ENCODE peak calls at places on chromosome 17, in six cellular contexts. One of them, this sample, is unnamed.

GRCh38 chr17:5003214-5003867 is 5.6 kb downstream of the KIF1C start:
- DNase-seq in nephron progenitor cell: no peak
- DNase-seq in AG09319: no peak
- DNase-seq in naive thymus-derived CD4-positive, alpha-beta T cell: no peak
- DNase-seq in activated CD8-positive, alpha-beta T cell treated with anti-CD3 and anti-CD28 coated beads for 36 hours: no peak
- DNase-seq in NCI-H510A: no peak
- DNase-seq in this sample: no peak

GRCh38 chr17:49556183-49556943 is 19.3 kb upstream of the NXPH3 start:
- DNase-seq in nephron progenitor cell: peak
- DNase-seq in AG09319: no peak
- DNase-seq in naive thymus-derived CD4-positive, alpha-beta T cell: peak
- DNase-seq in activated CD8-positive, alpha-beta T cell treated with anti-CD3 and anti-CD28 coated beads for 36 hours: peak
- DNase-seq in NCI-H510A: peak
- DNase-seq in this sample: no peak

GRCh38 chr17:81249233-81250040 is 10.3 kb downstream of the NDUFAF8 start:
- DNase-seq in nephron progenitor cell: no peak
- DNase-seq in AG09319: no peak
- DNase-seq in naive thymus-derived CD4-positive, alpha-beta T cell: no peak
- DNase-seq in activated CD8-positive, alpha-beta T cell treated with anti-CD3 and anti-CD28 coated beads for 36 hours: peak
- DNase-seq in NCI-H510A: no peak
- DNase-seq in this sample: no peak

GRCh38 chr17:6488008-6488539 is 43.8 kb downstream of the PIMREG start:
- DNase-seq in nephron progenitor cell: no peak
- DNase-seq in AG09319: no peak
- DNase-seq in naive thymus-derived CD4-positive, alpha-beta T cell: no peak
- DNase-seq in activated CD8-positive, alpha-beta T cell treated with anti-CD3 and anti-CD28 coated beads for 36 hours: no peak
- DNase-seq in NCI-H510A: no peak
- DNase-seq in this sample: no peak

GRCh38 chr17:40333781-40334453 is 24.9 kb downstream of the RARA start:
- DNase-seq in nephron progenitor cell: no peak
- DNase-seq in AG09319: no peak
- DNase-seq in naive thymus-derived CD4-positive, alpha-beta T cell: no peak
- DNase-seq in activated CD8-positive, alpha-beta T cell treated with anti-CD3 and anti-CD28 coated beads for 36 hours: no peak
- DNase-seq in NCI-H510A: no peak
- DNase-seq in this sample: no peak

GRCh38 chr17:76159157-76159556 is 18.1 kb upstream of the FOXJ1 start:
- DNase-seq in nephron progenitor cell: no peak
- DNase-seq in AG09319: no peak
- DNase-seq in naive thymus-derived CD4-positive, alpha-beta T cell: no peak
- DNase-seq in activated CD8-positive, alpha-beta T cell treated with anti-CD3 and anti-CD28 coated beads for 36 hours: no peak
- DNase-seq in NCI-H510A: no peak
- DNase-seq in this sample: no peak

GRCh38 chr17:51118330-51119195 is 2.1 kb downstream of the SPAG9 start:
- DNase-seq in nephron progenitor cell: no peak
- DNase-seq in AG09319: no peak
- DNase-seq in naive thymus-derived CD4-positive, alpha-beta T cell: peak
- DNase-seq in activated CD8-positive, alpha-beta T cell treated with anti-CD3 and anti-CD28 coated beads for 36 hours: peak
- DNase-seq in NCI-H510A: peak
- DNase-seq in this sample: peak

GRCh38 chr17:49742256-49742655 is 21.7 kb downstream of the FAM117A start:
- DNase-seq in nephron progenitor cell: no peak
- DNase-seq in AG09319: no peak
- DNase-seq in naive thymus-derived CD4-positive, alpha-beta T cell: peak
- DNase-seq in activated CD8-positive, alpha-beta T cell treated with anti-CD3 and anti-CD28 coated beads for 36 hours: no peak
- DNase-seq in NCI-H510A: no peak
- DNase-seq in this sample: no peak

GRCh38 chr17:1071103-1071825 is 74.3 kb downstream of the TIMM22 start:
- DNase-seq in nephron progenitor cell: no peak
- DNase-seq in AG09319: no peak
- DNase-seq in naive thymus-derived CD4-positive, alpha-beta T cell: no peak
- DNase-seq in activated CD8-positive, alpha-beta T cell treated with anti-CD3 and anti-CD28 coated beads for 36 hours: no peak
- DNase-seq in NCI-H510A: no peak
- DNase-seq in this sample: no peak

GRCh38 chr17:48593126-48593829 is at the start of gene HOXB5:
- DNase-seq in nephron progenitor cell: peak
- DNase-seq in AG09319: no peak
- DNase-seq in naive thymus-derived CD4-positive, alpha-beta T cell: no peak
- DNase-seq in activated CD8-positive, alpha-beta T cell treated with anti-CD3 and anti-CD28 coated beads for 36 hours: peak
- DNase-seq in NCI-H510A: peak
- DNase-seq in this sample: no peak

GRCh38 chr17:41894791-41895331 is 23.9 kb downstream of the ACLY start:
- DNase-seq in nephron progenitor cell: no peak
- DNase-seq in AG09319: peak
- DNase-seq in naive thymus-derived CD4-positive, alpha-beta T cell: no peak
- DNase-seq in activated CD8-positive, alpha-beta T cell treated with anti-CD3 and anti-CD28 coated beads for 36 hours: no peak
- DNase-seq in NCI-H510A: no peak
- DNase-seq in this sample: no peak

GRCh38 chr17:13541032-13541480 is 60.7 kb downstream of the HS3ST3A1 start:
- DNase-seq in nephron progenitor cell: no peak
- DNase-seq in AG09319: peak
- DNase-seq in naive thymus-derived CD4-positive, alpha-beta T cell: no peak
- DNase-seq in activated CD8-positive, alpha-beta T cell treated with anti-CD3 and anti-CD28 coated beads for 36 hours: no peak
- DNase-seq in NCI-H510A: no peak
- DNase-seq in this sample: no peak

GRCh38 chr17:73189417-73190099 is 3.3 kb upstream of the COG1 start:
- DNase-seq in nephron progenitor cell: peak
- DNase-seq in AG09319: no peak
- DNase-seq in naive thymus-derived CD4-positive, alpha-beta T cell: no peak
- DNase-seq in activated CD8-positive, alpha-beta T cell treated with anti-CD3 and anti-CD28 coated beads for 36 hours: no peak
- DNase-seq in NCI-H510A: peak
- DNase-seq in this sample: no peak

GRCh38 chr17:42819939-42820535 is 4.0 kb downstream of the BECN1 start:
- DNase-seq in nephron progenitor cell: peak
- DNase-seq in AG09319: no peak
- DNase-seq in naive thymus-derived CD4-positive, alpha-beta T cell: peak
- DNase-seq in activated CD8-positive, alpha-beta T cell treated with anti-CD3 and anti-CD28 coated beads for 36 hours: peak
- DNase-seq in NCI-H510A: peak
- DNase-seq in this sample: no peak

GRCh38 chr17:39769974-39770587 is 32.3 kb downstream of the GRB7 start:
- DNase-seq in nephron progenitor cell: no peak
- DNase-seq in AG09319: no peak
- DNase-seq in naive thymus-derived CD4-positive, alpha-beta T cell: peak
- DNase-seq in activated CD8-positive, alpha-beta T cell treated with anti-CD3 and anti-CD28 coated beads for 36 hours: peak
- DNase-seq in NCI-H510A: peak
- DNase-seq in this sample: no peak

GRCh38 chr17:27430882-27431491 is 25.3 kb upstream of the KSR1 start:
- DNase-seq in nephron progenitor cell: peak
- DNase-seq in AG09319: peak
- DNase-seq in naive thymus-derived CD4-positive, alpha-beta T cell: no peak
- DNase-seq in activated CD8-positive, alpha-beta T cell treated with anti-CD3 and anti-CD28 coated beads for 36 hours: no peak
- DNase-seq in NCI-H510A: no peak
- DNase-seq in this sample: no peak

GRCh38 chr17:43079578-43080302 is 45.4 kb downstream of the BRCA1 start:
- DNase-seq in nephron progenitor cell: no peak
- DNase-seq in AG09319: no peak
- DNase-seq in naive thymus-derived CD4-positive, alpha-beta T cell: no peak
- DNase-seq in activated CD8-positive, alpha-beta T cell treated with anti-CD3 and anti-CD28 coated beads for 36 hours: no peak
- DNase-seq in NCI-H510A: no peak
- DNase-seq in this sample: no peak

GRCh38 chr17:60164697-60165096 is 14.9 kb downstream of the CA4 start:
- DNase-seq in nephron progenitor cell: no peak
- DNase-seq in AG09319: no peak
- DNase-seq in naive thymus-derived CD4-positive, alpha-beta T cell: no peak
- DNase-seq in activated CD8-positive, alpha-beta T cell treated with anti-CD3 and anti-CD28 coated beads for 36 hours: no peak
- DNase-seq in NCI-H510A: no peak
- DNase-seq in this sample: no peak

GRCh38 chr17:55540414-55541091 is 29.3 kb upstream of the SMIM36 start:
- DNase-seq in nephron progenitor cell: no peak
- DNase-seq in AG09319: no peak
- DNase-seq in naive thymus-derived CD4-positive, alpha-beta T cell: no peak
- DNase-seq in activated CD8-positive, alpha-beta T cell treated with anti-CD3 and anti-CD28 coated beads for 36 hours: no peak
- DNase-seq in NCI-H510A: no peak
- DNase-seq in this sample: no peak

GRCh38 chr17:78378225-78379133 is at the start of gene PGS1:
- DNase-seq in nephron progenitor cell: peak
- DNase-seq in AG09319: no peak
- DNase-seq in naive thymus-derived CD4-positive, alpha-beta T cell: peak
- DNase-seq in activated CD8-positive, alpha-beta T cell treated with anti-CD3 and anti-CD28 coated beads for 36 hours: peak
- DNase-seq in NCI-H510A: peak
- DNase-seq in this sample: no peak

This sample was measured in NCI-H187 treated with DMSO at 0.1 percent for 48 hours.